ENCODE peak calls at places on chromosomes 5 and 9, in ten cellular contexts. R is BJ, N is cardiac fibroblast, U is fibroblast of lung, H is AG04450, L is A673, J is PC-3, F is choroid plexus epithelial cell, G is tibial artery, O is A549. S is an unnamed sample.

GRCh38 chr5:42429694-42430093 is 6.5 kb downstream of the GHR start:
- DNase-seq in R (no peak), N (no peak), U (no peak), H (no peak), L (no peak), J (peak), F (no peak), G (no peak), O (no peak), S (no peak)

GRCh38 chr5:124343451-124343867 is 403.0 kb downstream of the ZNF608 start:
- DNase-seq in R (peak), N (peak), U (peak), H (peak), L (no peak), J (peak), F (peak), G (no peak), O (no peak), S (no peak)

GRCh38 chr5:111022301-111022700 is 49.2 kb upstream of the TSLP start:
- DNase-seq in R (no peak), N (peak), U (no peak), H (no peak), L (no peak), J (no peak), F (peak), G (no peak), O (no peak), S (no peak)

GRCh38 chr9:86389648-86390047 is 35.4 kb upstream of the TUT7 start:
- DNase-seq in R (no peak), N (no peak), U (no peak), H (no peak), L (no peak), J (no peak), F (no peak), G (no peak), O (no peak), S (no peak)

GRCh38 chr9:124352616-124353015 is 62.6 kb downstream of the PSMB7 start:
- DNase-seq in R (no peak), N (no peak), U (no peak), H (no peak), L (no peak), J (no peak), F (no peak), G (peak), O (no peak), S (no peak)

GRCh38 chr9:38343037-38343436 is 49.5 kb upstream of the ALDH1B1 start:
- DNase-seq in R (no peak), N (no peak), U (no peak), H (no peak), L (no peak), J (no peak), F (no peak), G (peak), O (no peak), S (no peak)

GRCh38 chr9:121483049-121483448 is 16.6 kb downstream of the GGTA1 start:
- DNase-seq in R (no peak), N (peak), U (no peak), H (no peak), L (no peak), J (no peak), F (peak), G (no peak), O (no peak), S (peak)

GRCh38 chr5:97098864-97099454 is 43.5 kb downstream of the LIX1 start:
- DNase-seq in R (no peak), N (no peak), U (peak), H (no peak), L (no peak), J (no peak), F (peak), G (no peak), O (no peak), S (no peak)

GRCh38 chr9:112326194-112326593 is 7.2 kb downstream of the PTBP3 start:
- DNase-seq in R (no peak), N (no peak), U (no peak), H (no peak), L (no peak), J (no peak), F (no peak), G (no peak), O (no peak), S (no peak)

GRCh38 chr5:96963267-96963666 is 27.4 kb downstream of the LNPEP start:
- DNase-seq in R (no peak), N (peak), U (peak), H (no peak), L (peak), J (peak), F (peak), G (peak), O (no peak), S (peak)

GRCh38 chr9:120583958-120584369 is 4.0 kb upstream of the CDK5RAP2 start:
- DNase-seq in R (peak), N (peak), U (peak), H (peak), L (peak), J (no peak), F (peak), G (no peak), O (peak), S (peak)

GRCh38 chr9:70165006-70165602 is 93.7 kb upstream of the SMC5 start:
- DNase-seq in R (no peak), N (peak), U (peak), H (no peak), L (no peak), J (no peak), F (no peak), G (no peak), O (no peak), S (no peak)

GRCh38 chr5:8462565-8462964 is 593.6 kb downstream of the MTRR start:
- DNase-seq in R (no peak), N (no peak), U (no peak), H (no peak), L (no peak), J (peak), F (no peak), G (no peak), O (no peak), S (no peak)

GRCh38 chr9:117704024-117704575 is at the start of gene TLR4:
- DNase-seq in R (peak), N (peak), U (peak), H (no peak), L (no peak), J (peak), F (peak), G (peak), O (no peak), S (no peak)

GRCh38 chr5:160161626-160162025 is 42.4 kb upstream of the PWWP2A start:
- DNase-seq in R (no peak), N (no peak), U (no peak), H (no peak), L (no peak), J (no peak), F (no peak), G (no peak), O (no peak), S (no peak)

GRCh38 chr9:81584099-81584498 is 105.2 kb downstream of the TLE1 start:
- DNase-seq in R (no peak), N (no peak), U (no peak), H (no peak), L (no peak), J (no peak), F (no peak), G (no peak), O (no peak), S (no peak)

GRCh38 chr9:119924736-119925135 is 555.5 kb upstream of the BRINP1 start:
- DNase-seq in R (no peak), N (no peak), U (no peak), H (no peak), L (no peak), J (no peak), F (no peak), G (no peak), O (peak), S (no peak)

GRCh38 chr9:70998962-70999361 is 122.5 kb downstream of the TRPM3 start:
- DNase-seq in R (no peak), N (peak), U (peak), H (no peak), L (no peak), J (no peak), F (peak), G (no peak), O (no peak), S (no peak)

GRCh38 chr9:20620658-20621552 is 1.4 kb downstream of the MLLT3 start:
- DNase-seq in R (no peak), N (peak), U (peak), H (no peak), L (no peak), J (peak), F (peak), G (peak), O (peak), S (peak)

GRCh38 chr9:103089357-103089756 is 94.2 kb downstream of the CYLC2 start:
- DNase-seq in R (no peak), N (no peak), U (no peak), H (no peak), L (no peak), J (no peak), F (no peak), G (no peak), O (no peak), S (no peak)

GRCh38 chr9:130473521-130473920 is 28.8 kb downstream of the ASS1 start:
- DNase-seq in R (no peak), N (no peak), U (no peak), H (no peak), L (no peak), J (no peak), F (no peak), G (no peak), O (no peak), S (no peak)

GRCh38 chr9:95572370-95573151 is 55.8 kb upstream of the PTCH1 start:
- DNase-seq in R (no peak), N (peak), U (peak), H (no peak), L (peak), J (no peak), F (no peak), G (no peak), O (no peak), S (no peak)

GRCh38 chr5:43663916-43664315 is 60.9 kb downstream of the NNT start:
- DNase-seq in R (no peak), N (no peak), U (no peak), H (no peak), L (no peak), J (no peak), F (peak), G (no peak), O (no peak), S (no peak)

GRCh38 chr5:178304761-178305645 is 72.4 kb upstream of the PHYKPL start:
- DNase-seq in R (peak), N (no peak), U (no peak), H (no peak), L (no peak), J (peak), F (no peak), G (peak), O (no peak), S (no peak)

GRCh38 chr9:100714372-100715099 is 136.7 kb downstream of the CAVIN4 start:
- DNase-seq in R (no peak), N (peak), U (peak), H (peak), L (peak), J (peak), F (peak), G (no peak), O (peak), S (peak)

GRCh38 chr9:22052376-22052945 is 43.4 kb upstream of the CDKN2B start:
- DNase-seq in R (peak), N (peak), U (peak), H (peak), L (no peak), J (peak), F (peak), G (no peak), O (no peak), S (peak)

GRCh38 chr5:176384991-176385390 is 3.4 kb downstream of the NOP16 start:
- DNase-seq in R (no peak), N (no peak), U (no peak), H (no peak), L (no peak), J (no peak), F (no peak), G (no peak), O (no peak), S (no peak)

GRCh38 chr9:109310486-109310901 is 10.4 kb downstream of the EPB41L4B start:
- DNase-seq in R (no peak), N (peak), U (peak), H (no peak), L (no peak), J (no peak), F (no peak), G (no peak), O (no peak), S (no peak)

GRCh38 chr5:107564896-107565295 is 105.8 kb downstream of the EFNA5 start:
- DNase-seq in R (no peak), N (peak), U (peak), H (no peak), L (no peak), J (no peak), F (peak), G (no peak), O (no peak), S (no peak)

GRCh38 chr9:105361873-105362272 is 86.0 kb upstream of the FSD1L start:
- DNase-seq in R (no peak), N (no peak), U (peak), H (no peak), L (no peak), J (no peak), F (no peak), G (no peak), O (no peak), S (no peak)

GRCh38 chr9:105362470-105362869 is 85.4 kb upstream of the FSD1L start:
- DNase-seq in R (no peak), N (no peak), U (no peak), H (no peak), L (no peak), J (no peak), F (no peak), G (no peak), O (no peak), S (no peak)

GRCh38 chr9:105359899-105360298 is 87.9 kb upstream of the FSD1L start:
- DNase-seq in R (no peak), N (peak), U (peak), H (peak), L (no peak), J (no peak), F (peak), G (no peak), O (no peak), S (peak)

GRCh38 chr9:105357937-105358336 is 89.9 kb upstream of the FSD1L start:
- DNase-seq in R (no peak), N (no peak), U (no peak), H (no peak), L (no peak), J (no peak), F (no peak), G (no peak), O (no peak), S (no peak)

GRCh38 chr9:105360344-105360743 is 87.5 kb upstream of the FSD1L start:
- DNase-seq in R (no peak), N (peak), U (no peak), H (no peak), L (no peak), J (no peak), F (peak), G (no peak), O (peak), S (no peak)
- TF ChIP-seq CTCF in R (no peak), N (peak), U (no peak), H (no peak), L (no peak), J (peak), F (no peak), G (no peak), O (no peak), S (no peak)

GRCh38 chr9:32986971-32987370 is 14.5 kb downstream of the APTX start:
- DNase-seq in R (no peak), N (peak), U (peak), H (no peak), L (no peak), J (no peak), F (peak), G (no peak), O (no peak), S (no peak)
- TF ChIP-seq CTCF in R (no peak), N (no peak), U (no peak), H (no peak), L (no peak), J (no peak), F (no peak), G (no peak), O (no peak), S (no peak)

GRCh38 chr5:78755822-78756429 is 107.4 kb upstream of the LHFPL2 start:
- DNase-seq in R (no peak), N (no peak), U (peak), H (no peak), L (no peak), J (peak), F (no peak), G (no peak), O (no peak), S (no peak)

GRCh38 chr5:78753093-78753531 is 104.5 kb upstream of the LHFPL2 start:
- DNase-seq in R (no peak), N (peak), U (peak), H (no peak), L (no peak), J (no peak), F (peak), G (no peak), O (peak), S (no peak)

GRCh38 chr5:78756853-78757252 is 108.3 kb upstream of the LHFPL2 start:
- DNase-seq in R (no peak), N (no peak), U (no peak), H (no peak), L (no peak), J (no peak), F (no peak), G (no peak), O (no peak), S (no peak)

GRCh38 chr5:78751872-78752271 is 103.3 kb upstream of the LHFPL2 start:
- DNase-seq in R (no peak), N (peak), U (no peak), H (no peak), L (no peak), J (no peak), F (peak), G (no peak), O (no peak), S (no peak)

GRCh38 chr5:78754655-78755054 is 106.1 kb upstream of the LHFPL2 start:
- DNase-seq in R (no peak), N (no peak), U (no peak), H (no peak), L (no peak), J (no peak), F (no peak), G (no peak), O (no peak), S (no peak)
- TF ChIP-seq CTCF in R (no peak), N (no peak), U (no peak), H (no peak), L (no peak), J (no peak), F (no peak), G (no peak), O (no peak), S (no peak)

DNA sequence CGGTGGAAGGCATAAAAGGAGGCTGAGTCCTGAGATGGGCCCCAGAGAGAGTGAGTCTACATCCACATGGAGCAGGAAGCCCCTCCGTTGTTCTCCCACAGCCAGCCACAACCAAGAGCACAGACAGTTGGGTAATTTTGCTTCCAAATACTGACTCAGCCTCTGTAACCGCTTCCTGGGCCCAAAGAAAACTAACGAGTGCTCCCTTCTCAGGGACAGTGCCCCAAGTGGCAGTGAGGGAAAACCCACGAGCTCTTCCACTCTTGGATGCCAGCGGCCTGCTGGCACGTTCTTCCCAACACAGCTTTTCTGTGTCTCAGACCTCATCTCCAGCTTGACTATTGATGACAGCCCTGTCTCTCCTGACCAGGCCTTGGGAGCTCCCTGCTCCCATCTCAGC is 207.6 kb downstream of the FSTL4 start:
- DNase-seq in R (no peak), N (peak), U (peak), H (no peak), L (peak), J (peak), F (no peak), G (no peak), O (peak), S (peak)
- TF ChIP-seq CTCF in R (no peak), N (no peak), U (no peak), H (no peak), L (peak), J (peak), F (peak), G (no peak), O (no peak), S (no peak)

DNA sequence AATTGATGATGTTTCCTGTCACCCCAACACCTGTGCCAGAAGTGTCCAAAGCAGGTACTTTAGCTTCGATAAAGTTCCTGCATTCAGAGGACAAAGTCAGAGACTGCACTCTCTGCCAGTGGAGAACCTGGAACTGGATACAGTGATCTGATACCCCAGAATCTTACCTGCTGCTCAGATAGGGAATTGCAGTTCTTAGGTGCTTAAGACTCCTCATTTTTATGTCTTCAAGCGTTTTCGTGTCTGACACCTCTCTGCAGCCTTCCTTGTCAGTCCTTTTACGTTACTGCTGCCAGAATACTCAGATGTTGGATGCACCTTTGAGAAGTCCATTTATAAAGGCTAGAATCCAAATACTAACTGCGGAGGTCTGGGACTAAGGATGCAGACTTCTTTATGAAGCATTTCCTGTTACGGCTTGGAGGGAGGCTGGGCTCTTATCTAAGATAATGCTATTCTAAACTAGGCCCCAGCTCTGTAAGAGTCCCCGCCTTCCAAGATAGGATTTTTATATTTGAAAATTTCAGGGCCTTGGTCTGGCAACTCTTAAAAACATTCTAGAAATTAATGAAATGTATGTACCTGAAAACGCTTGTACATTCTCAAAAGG is 1.9 kb downstream of the ISOC1 start:
- DNase-seq in R (no peak), N (peak), U (no peak), H (no peak), L (peak), J (peak), F (no peak), G (no peak), O (peak), S (no peak)
- TF ChIP-seq CTCF in R (no peak), N (no peak), U (no peak), H (no peak), L (no peak), J (peak), F (no peak), G (no peak), O (no peak), S (no peak)

GRCh38 chr5:113378960-113379541 is 55.7 kb downstream of the TSSK1B start:
- DNase-seq in R (no peak), N (peak), U (no peak), H (peak), L (peak), J (peak), F (peak), G (peak), O (peak), S (peak)
- TF ChIP-seq CTCF in R (peak), N (peak), U (peak), H (peak), L (peak), J (peak), F (peak), G (peak), O (peak), S (peak)

GRCh38 chr9:87834357-87834756 is 48.3 kb upstream of the SPATA31E1 start:
- DNase-seq in R (no peak), N (no peak), U (no peak), H (no peak), L (peak), J (no peak), F (no peak), G (no peak), O (peak), S (peak)
- TF ChIP-seq CTCF in R (no peak), N (peak), U (no peak), H (peak), L (peak), J (peak), F (no peak), G (no peak), O (no peak), S (no peak)

S was measured in activated CD8-positive, alpha-beta T cell treated with anti-CD3 and anti-CD28 coated beads for 36 hours.